ENCODE peak calls at places on chromosomes 3 and 15, in ten cellular contexts. Z is midbrain; T is Jurkat, Clone E6-1; G is HEK293T; C is fibroblast of pulmonary artery; V is C1 segment of cervical spinal cord; S is AG10803; I is NCI-H2081; O is stimulated activated CD8-positive, alpha-beta memory T cell treated with anti-CD3 and anti-CD28 coated beads, Interleukin-2, amount 100 ng/mL, for 48 hours; P is CD4-positive, CD25-positive, alpha-beta regulatory T cell. L is an unnamed sample.

GRCh38 chr15:41891946-41892345 is 1.9 kb downstream of the SPTBN5 start:
- DNase-seq in Z (no peak), T (no peak), G (no peak), C (no peak), V (no peak), S (no peak), I (peak), O (no peak), P (no peak), L (no peak)

GRCh38 chr3:174125267-174125844 is 727.8 kb downstream of the NLGN1 start:
- DNase-seq in Z (peak), T (peak), G (peak), C (peak), V (no peak), S (peak), I (peak), O (no peak), P (no peak), L (peak)

GRCh38 chr3:161430307-161430706 is 59.0 kb upstream of the SPTSSB start:
- DNase-seq in Z (no peak), T (no peak), G (no peak), C (no peak), V (no peak), S (no peak), I (no peak), O (no peak), P (no peak), L (no peak)

GRCh38 chr3:32297366-32297765 is 58.9 kb downstream of the CMTM8 start:
- DNase-seq in Z (no peak), T (no peak), G (no peak), C (no peak), V (no peak), S (no peak), I (no peak), O (no peak), P (peak), L (no peak)

GRCh38 chr3:173742491-173742890 is 344.9 kb downstream of the NLGN1 start:
- DNase-seq in Z (no peak), T (no peak), G (no peak), C (no peak), V (no peak), S (no peak), I (no peak), O (no peak), P (no peak), L (peak)

GRCh38 chr15:63288342-63288741 is 10.9 kb downstream of the APH1B start:
- DNase-seq in Z (no peak), T (no peak), G (no peak), C (no peak), V (no peak), S (no peak), I (no peak), O (no peak), P (no peak), L (peak)

GRCh38 chr3:153277029-153277428 is 115.0 kb downstream of the RAP2B start:
- DNase-seq in Z (no peak), T (no peak), G (no peak), C (no peak), V (no peak), S (peak), I (no peak), O (no peak), P (no peak), L (peak)

GRCh38 chr15:36407647-36408046 is 171.8 kb upstream of the CDIN1 start:
- DNase-seq in Z (no peak), T (no peak), G (no peak), C (peak), V (no peak), S (peak), I (peak), O (no peak), P (no peak), L (peak)

GRCh38 chr3:180277036-180277435 is 240.3 kb upstream of the PEX5L start:
- DNase-seq in Z (peak), T (no peak), G (no peak), C (no peak), V (no peak), S (peak), I (no peak), O (no peak), P (no peak), L (peak)

GRCh38 chr3:53788038-53788437 is 58.2 kb downstream of the CHDH start:
- DNase-seq in Z (no peak), T (no peak), G (no peak), C (no peak), V (no peak), S (no peak), I (no peak), O (no peak), P (no peak), L (no peak)

GRCh38 chr3:171640520-171641412 is 169.5 kb downstream of the PLD1 start:
- DNase-seq in Z (no peak), T (no peak), G (no peak), C (peak), V (no peak), S (peak), I (no peak), O (no peak), P (no peak), L (peak)

GRCh38 chr3:34020761-34021635 is 222.6 kb downstream of the PDCD6IP start:
- DNase-seq in Z (no peak), T (peak), G (no peak), C (no peak), V (no peak), S (no peak), I (peak), O (no peak), P (no peak), L (no peak)

GRCh38 chr3:67090472-67090871 is 92.4 kb downstream of the KBTBD8 start:
- DNase-seq in Z (no peak), T (no peak), G (no peak), C (peak), V (no peak), S (peak), I (no peak), O (no peak), P (no peak), L (peak)

GRCh38 chr3:44045476-44046275 is 196.0 kb upstream of the TOPAZ1 start:
- DNase-seq in Z (no peak), T (no peak), G (no peak), C (no peak), V (no peak), S (no peak), I (peak), O (no peak), P (no peak), L (peak)

GRCh38 chr3:100263583-100263982 is 2.8 kb downstream of the TBC1D23 start:
- DNase-seq in Z (no peak), T (no peak), G (no peak), C (no peak), V (no peak), S (no peak), I (no peak), O (no peak), P (no peak), L (no peak)

GRCh38 chr3:186255703-186256331 is 106.2 kb downstream of the DGKG start:
- DNase-seq in Z (no peak), T (no peak), G (no peak), C (no peak), V (no peak), S (no peak), I (no peak), O (no peak), P (no peak), L (no peak)

GRCh38 chr3:64655160-64655559 is 32.6 kb downstream of the ADAMTS9 start:
- DNase-seq in Z (no peak), T (no peak), G (no peak), C (no peak), V (no peak), S (no peak), I (no peak), O (no peak), P (no peak), L (no peak)

GRCh38 chr3:168186293-168186983 is 90.7 kb upstream of the GOLIM4 start:
- DNase-seq in Z (no peak), T (no peak), G (no peak), C (no peak), V (no peak), S (no peak), I (peak), O (no peak), P (no peak), L (no peak)

GRCh38 chr3:12154151-12154550 is 4.6 kb downstream of the TIMP4 start:
- DNase-seq in Z (no peak), T (no peak), G (no peak), C (peak), V (no peak), S (no peak), I (no peak), O (no peak), P (no peak), L (peak)

GRCh38 chr3:9682123-9682522 is 21.5 kb upstream of the CPNE9 start:
- DNase-seq in Z (no peak), T (no peak), G (no peak), C (no peak), V (no peak), S (no peak), I (no peak), O (no peak), P (no peak), L (no peak)

GRCh38 chr3:133797396-133798105 is 8.1 kb upstream of the SRPRB start:
- DNase-seq in Z (no peak), T (no peak), G (no peak), C (no peak), V (no peak), S (no peak), I (no peak), O (no peak), P (no peak), L (no peak)

GRCh38 chr3:31170932-31171670 is 276.6 kb upstream of the GADL1 start:
- DNase-seq in Z (no peak), T (no peak), G (no peak), C (peak), V (no peak), S (peak), I (no peak), O (no peak), P (no peak), L (peak)

GRCh38 chr3:112411425-112411824 is 78.5 kb downstream of the CD200 start:
- DNase-seq in Z (no peak), T (no peak), G (no peak), C (no peak), V (no peak), S (peak), I (no peak), O (no peak), P (no peak), L (no peak)

GRCh38 chr15:94229591-94230365 is 1.6 kb upstream of the MCTP2 start:
- DNase-seq in Z (no peak), T (no peak), G (no peak), C (no peak), V (no peak), S (no peak), I (no peak), O (peak), P (peak), L (no peak)

GRCh38 chr3:153897842-153898241 is 223.3 kb upstream of the ARHGEF26 start:
- DNase-seq in Z (no peak), T (no peak), G (no peak), C (no peak), V (no peak), S (no peak), I (no peak), O (no peak), P (no peak), L (no peak)

GRCh38 chr3:13746385-13746784 is 133.5 kb downstream of the WNT7A start:
- DNase-seq in Z (no peak), T (no peak), G (no peak), C (no peak), V (no peak), S (no peak), I (no peak), O (no peak), P (no peak), L (no peak)

GRCh38 chr3:45559560-45560118 is 34.9 kb upstream of the LIMD1 start:
- DNase-seq in Z (no peak), T (no peak), G (no peak), C (no peak), V (no peak), S (no peak), I (no peak), O (no peak), P (no peak), L (no peak)

GRCh38 chr15:94193906-94194305 is 37.5 kb upstream of the MCTP2 start:
- DNase-seq in Z (no peak), T (no peak), G (no peak), C (no peak), V (no peak), S (no peak), I (no peak), O (no peak), P (no peak), L (no peak)

GRCh38 chr15:58292761-58293175 is 139.0 kb upstream of the LIPC start:
- DNase-seq in Z (no peak), T (peak), G (no peak), C (no peak), V (no peak), S (no peak), I (no peak), O (no peak), P (no peak), L (no peak)

GRCh38 chr3:20185364-20185732 is 658 bp downstream of the SGO1 start:
- DNase-seq in Z (no peak), T (peak), G (peak), C (peak), V (no peak), S (peak), I (peak), O (no peak), P (peak), L (peak)

GRCh38 chr15:45993508-45993907 is 358.7 kb downstream of the SQOR start:
- DNase-seq in Z (no peak), T (no peak), G (no peak), C (no peak), V (no peak), S (no peak), I (no peak), O (no peak), P (no peak), L (no peak)

GRCh38 chr15:45141386-45141785 is 11.6 kb downstream of the DUOX1 start:
- DNase-seq in Z (no peak), T (no peak), G (no peak), C (no peak), V (no peak), S (no peak), I (no peak), O (no peak), P (no peak), L (no peak)

L was measured in cardiac fibroblast.